ENCODE peak calls at places on chromosomes 12 and 14, in six cellular contexts. V, U, K, W, H and J are unnamed samples.

GRCh38 chr12:87112946-87113345 is 856.8 kb upstream of the MGAT4C start:
- DNase-seq in V (no peak), K (no peak), W (peak), U (no peak), H (no peak), J (no peak)

GRCh38 chr12:42846782-42847181 is 257.2 kb upstream of the PRICKLE1 start:
- DNase-seq in H (no peak), U (no peak), K (no peak), W (peak), V (no peak), J (peak)

GRCh38 chr14:90274808-90275454 is 18.6 kb downstream of the PSMC1 start:
- DNase-seq in U (no peak), V (no peak), K (no peak), H (no peak), W (peak), J (peak)

GRCh38 chr14:55373784-55374725 is 37.6 kb downstream of the ATG14 start:
- DNase-seq in W (peak), U (no peak), H (no peak), K (no peak), V (no peak), J (peak)

GRCh38 chr12:60106207-60106606 is 510.4 kb downstream of the SLC16A7 start:
- DNase-seq in V (no peak), U (no peak), H (no peak), K (no peak), W (peak), J (peak)

GRCh38 chr12:127293507-127294310 is 973.3 kb upstream of the TMEM132C start:
- DNase-seq in W (peak), K (no peak), V (peak), H (no peak), U (no peak), J (peak)

GRCh38 chr12:113302466-113302865 is 32.4 kb downstream of the SLC8B1 start:
- DNase-seq in K (no peak), V (no peak), W (no peak), U (no peak), H (no peak), J (no peak)

GRCh38 chr12:113049976-113050742 is 6.4 kb upstream of the DTX1 start:
- DNase-seq in K (no peak), V (no peak), W (peak), U (no peak), H (no peak), J (no peak)

GRCh38 chr12:66159088-66159487 is 10.7 kb downstream of the TMBIM4 start:
- DNase-seq in U (no peak), H (no peak), W (no peak), K (no peak), V (no peak), J (no peak)

GRCh38 chr12:2378835-2379330 is 326.1 kb downstream of the CACNA1C start:
- DNase-seq in W (no peak), H (peak), U (no peak), K (no peak), V (no peak), J (no peak)

GRCh38 chr12:16075887-16076286 is 164.8 kb downstream of the DERA start:
- DNase-seq in H (no peak), W (no peak), K (no peak), V (no peak), U (no peak), J (no peak)

GRCh38 chr12:130559806-130560205 is 156.3 kb downstream of the RIMBP2 start:
- DNase-seq in V (no peak), W (no peak), K (no peak), H (no peak), U (no peak), J (no peak)

GRCh38 chr12:85036736-85037135 is 585 bp downstream of the LRRIQ1 start:
- DNase-seq in K (no peak), V (no peak), U (no peak), H (no peak), W (peak), J (no peak)

GRCh38 chr14:45716506-45716905 is 463.5 kb upstream of the MIS18BP1 start:
- DNase-seq in H (no peak), V (no peak), W (peak), K (no peak), U (no peak), J (peak)

GRCh38 chr12:93742086-93742934 is 65.1 kb downstream of the CRADD start:
- DNase-seq in U (peak), W (peak), V (peak), K (no peak), H (peak), J (peak)

GRCh38 chr14:96268426-96269358 is 12.7 kb downstream of the BDKRB1 start:
- DNase-seq in U (no peak), H (peak), W (peak), K (peak), V (no peak), J (peak)

GRCh38 chr14:79543348-79543747 is 668.0 kb downstream of the DIO2 start:
- DNase-seq in V (no peak), W (no peak), K (no peak), H (no peak), U (no peak), J (no peak)

GRCh38 chr14:77375164-77375950 is 1.5 kb downstream of the TMED8 start:
- DNase-seq in K (no peak), V (no peak), U (no peak), W (no peak), H (no peak), J (no peak)

GRCh38 chr12:79023261-79023660 is 158.7 kb downstream of the SYT1 start:
- DNase-seq in V (no peak), K (no peak), W (no peak), U (no peak), H (no peak), J (peak)
- H3K4me3 ChIP-seq in V (no peak), K (no peak), W (no peak), U (no peak), H (no peak), J (no peak)

GRCh38 chr12:31117203-31118011 is 43.7 kb downstream of the DDX11 start:
- DNase-seq in W (peak), V (no peak), H (no peak), K (no peak), U (peak), J (peak)

GRCh38 chr12:31120392-31121008 is 46.8 kb downstream of the DDX11 start:
- DNase-seq in V (no peak), W (no peak), H (no peak), U (no peak), K (no peak), J (no peak)

GRCh38 chr12:31118831-31119530 is 45.3 kb downstream of the DDX11 start:
- DNase-seq in H (no peak), V (no peak), U (peak), W (no peak), K (no peak), J (peak)

GRCh38 chr12:31118347-31118830 is 44.7 kb downstream of the DDX11 start:
- DNase-seq in V (no peak), K (no peak), W (no peak), U (peak), H (no peak), J (no peak)

GRCh38 chr12:31119531-31120211 is 46.0 kb downstream of the DDX11 start:
- DNase-seq in W (no peak), V (no peak), H (no peak), K (no peak), U (peak), J (no peak)
- H3K4me3 ChIP-seq in W (no peak), V (peak), H (peak), K (no peak), U (no peak), J (no peak)

DNA sequence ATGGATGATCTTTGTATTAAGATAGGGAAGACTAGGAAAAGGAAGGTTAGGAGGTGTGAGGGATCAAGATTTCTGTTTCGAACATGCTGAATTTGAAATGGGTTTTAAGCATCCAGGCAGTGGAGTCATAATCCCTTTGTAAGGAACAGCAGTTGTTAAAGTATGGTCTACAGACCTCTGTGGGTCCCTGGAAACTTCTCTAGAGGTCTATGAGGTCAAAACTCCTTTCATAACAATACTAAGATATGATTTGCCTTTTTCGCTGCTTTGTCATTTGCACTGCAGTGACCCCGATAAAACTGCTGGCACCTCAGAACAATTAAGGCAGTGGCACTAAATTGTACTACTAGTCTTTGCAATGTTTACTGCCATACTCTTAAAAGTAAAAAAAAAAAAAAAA is 1.5 kb downstream of the RAD51AP1 start:
- DNase-seq in V (no peak), U (no peak), W (no peak), K (no peak), H (no peak), J (no peak)
- H3K4me3 ChIP-seq in V (no peak), U (no peak), W (peak), K (no peak), H (no peak), J (no peak)

GRCh38 chr14:101721951-101722661 is 39.4 kb upstream of the PPP2R5C start:
- DNase-seq in U (no peak), V (peak), H (no peak), K (peak), W (peak), J (peak)

GRCh38 chr14:101723061-101723595 is 38.4 kb upstream of the PPP2R5C start:
- DNase-seq in V (no peak), W (no peak), H (no peak), K (no peak), U (no peak), J (no peak)

GRCh38 chr14:101719708-101720107 is 41.8 kb upstream of the PPP2R5C start:
- DNase-seq in H (no peak), U (no peak), W (no peak), K (no peak), V (no peak), J (no peak)

GRCh38 chr14:101719045-101719645 is 42.4 kb upstream of the PPP2R5C start:
- DNase-seq in W (no peak), K (no peak), U (no peak), H (no peak), V (no peak), J (no peak)

GRCh38 chr14:101721111-101721510 is 40.4 kb upstream of the PPP2R5C start:
- DNase-seq in U (no peak), H (no peak), W (no peak), K (no peak), V (no peak), J (no peak)
- H3K4me3 ChIP-seq in U (no peak), H (no peak), W (no peak), K (no peak), V (no peak), J (no peak)

GRCh38 chr14:24337144-24337823 is 2.4 kb upstream of the ADCY4 start:
- DNase-seq in U (no peak), H (no peak), K (no peak), W (no peak), V (no peak), J (no peak)

GRCh38 chr14:24337824-24338175 is 2.0 kb downstream of the RIPK3 start:
- DNase-seq in U (no peak), V (no peak), W (no peak), H (no peak), K (no peak), J (no peak)

GRCh38 chr14:24340606-24341005 is 815 bp upstream of the RIPK3 start:
- DNase-seq in K (no peak), V (no peak), H (no peak), W (no peak), U (no peak), J (no peak)

GRCh38 chr14:24338843-24339242 is 948 bp downstream of the RIPK3 start:
- DNase-seq in U (no peak), W (no peak), K (no peak), V (no peak), H (no peak), J (no peak)

DNA sequence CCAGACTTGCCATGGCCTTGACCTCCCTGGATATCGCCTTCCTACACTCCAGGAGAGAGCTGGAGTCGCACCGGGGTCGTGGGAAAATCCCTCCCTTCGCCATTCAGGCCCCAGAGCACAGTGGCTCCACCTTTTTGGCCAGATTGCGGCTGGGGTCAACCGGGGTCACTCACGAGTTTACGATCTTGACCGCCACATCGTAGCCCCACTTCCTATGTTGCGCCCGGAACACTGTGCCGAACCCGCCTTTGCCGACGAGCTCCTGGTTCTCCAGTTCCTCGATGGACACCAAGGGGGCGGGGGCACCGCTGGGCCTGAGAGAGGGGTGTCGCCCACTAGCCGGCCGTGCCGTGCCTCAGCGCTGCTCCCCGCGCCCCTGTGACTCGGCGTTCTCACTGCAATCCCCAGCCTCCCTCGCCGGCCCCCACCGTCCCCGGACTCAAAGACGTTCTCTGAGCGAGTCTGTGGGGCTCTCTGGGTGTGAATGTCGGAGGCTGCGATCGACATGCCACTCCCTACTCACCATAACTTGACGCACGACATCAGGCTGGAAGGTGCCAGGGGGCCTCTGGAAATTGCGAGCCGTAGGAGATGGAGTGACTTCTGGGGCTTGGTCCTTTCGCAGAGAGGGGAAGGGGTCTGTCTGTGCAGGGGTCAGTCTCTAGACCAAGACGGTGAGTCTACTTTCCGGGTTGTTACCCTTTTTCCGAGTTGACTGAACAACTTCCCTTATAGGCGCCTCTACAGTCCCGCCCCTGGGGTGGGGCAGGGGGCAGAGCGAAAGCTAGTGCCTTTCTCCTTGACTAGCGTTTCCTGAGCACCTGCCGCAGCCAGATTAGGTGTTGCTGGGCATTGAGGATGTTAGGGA is at the start of gene RIPK3:
- DNase-seq in W (peak), V (peak), H (no peak), K (no peak), U (peak), J (no peak)
- H3K4me3 ChIP-seq in W (peak), V (peak), H (peak), K (peak), U (peak), J (peak)